ENCODE peak calls at places on chromosomes 11 and 22, in four cellular contexts. One of them, this sample, is unnamed.

GRCh38 chr11:27385245-27385644 is 22.2 kb upstream of the CCDC34 start:
- DNase-seq in stimulated activated CD4-positive, alpha-beta T cell treated with anti-CD3 and anti-CD28 coated beads, Interleukin-12 subunit alpha, Interleukin-12 subunit beta, amount 100 ng/mL, for 4 hours: no peak
- DNase-seq in GM04504: peak
- DNase-seq in NB4: no peak
- DNase-seq in this sample: no peak

GRCh38 chr22:28017558-28017820 is 98.4 kb upstream of the PITPNB start:
- DNase-seq in stimulated activated CD4-positive, alpha-beta T cell treated with anti-CD3 and anti-CD28 coated beads, Interleukin-12 subunit alpha, Interleukin-12 subunit beta, amount 100 ng/mL, for 4 hours: no peak
- DNase-seq in GM04504: no peak
- DNase-seq in NB4: no peak
- DNase-seq in this sample: no peak

GRCh38 chr11:122478986-122479385 is 176.5 kb upstream of the UBASH3B start:
- DNase-seq in stimulated activated CD4-positive, alpha-beta T cell treated with anti-CD3 and anti-CD28 coated beads, Interleukin-12 subunit alpha, Interleukin-12 subunit beta, amount 100 ng/mL, for 4 hours: no peak
- DNase-seq in GM04504: no peak
- DNase-seq in NB4: peak
- DNase-seq in this sample: no peak

GRCh38 chr22:44261164-44261860 is 51.4 kb downstream of the SHISAL1 start:
- DNase-seq in stimulated activated CD4-positive, alpha-beta T cell treated with anti-CD3 and anti-CD28 coated beads, Interleukin-12 subunit alpha, Interleukin-12 subunit beta, amount 100 ng/mL, for 4 hours: no peak
- DNase-seq in GM04504: no peak
- DNase-seq in NB4: no peak
- DNase-seq in this sample: no peak

GRCh38 chr11:44928807-44929206 is 21.9 kb downstream of the TP53I11 start:
- DNase-seq in stimulated activated CD4-positive, alpha-beta T cell treated with anti-CD3 and anti-CD28 coated beads, Interleukin-12 subunit alpha, Interleukin-12 subunit beta, amount 100 ng/mL, for 4 hours: no peak
- DNase-seq in GM04504: no peak
- DNase-seq in NB4: no peak
- DNase-seq in this sample: no peak

GRCh38 chr11:69874178-69874983 is 55.2 kb upstream of the FGF3 start:
- DNase-seq in stimulated activated CD4-positive, alpha-beta T cell treated with anti-CD3 and anti-CD28 coated beads, Interleukin-12 subunit alpha, Interleukin-12 subunit beta, amount 100 ng/mL, for 4 hours: no peak
- DNase-seq in GM04504: no peak
- DNase-seq in NB4: no peak
- DNase-seq in this sample: no peak

GRCh38 chr11:128568166-128568778 is 19.1 kb downstream of the ETS1 start:
- DNase-seq in stimulated activated CD4-positive, alpha-beta T cell treated with anti-CD3 and anti-CD28 coated beads, Interleukin-12 subunit alpha, Interleukin-12 subunit beta, amount 100 ng/mL, for 4 hours: no peak
- DNase-seq in GM04504: no peak
- DNase-seq in NB4: peak
- DNase-seq in this sample: no peak

GRCh38 chr11:2294340-2295290 is 7.1 kb downstream of the C11orf21 start:
- DNase-seq in stimulated activated CD4-positive, alpha-beta T cell treated with anti-CD3 and anti-CD28 coated beads, Interleukin-12 subunit alpha, Interleukin-12 subunit beta, amount 100 ng/mL, for 4 hours: no peak
- DNase-seq in GM04504: no peak
- DNase-seq in NB4: peak
- DNase-seq in this sample: no peak

GRCh38 chr11:76067099-76067498 is 139.2 kb downstream of the WNT11 start:
- DNase-seq in stimulated activated CD4-positive, alpha-beta T cell treated with anti-CD3 and anti-CD28 coated beads, Interleukin-12 subunit alpha, Interleukin-12 subunit beta, amount 100 ng/mL, for 4 hours: no peak
- DNase-seq in GM04504: no peak
- DNase-seq in NB4: no peak
- DNase-seq in this sample: no peak